ENCODE peak calls at places on chromosome 17, in four cellular contexts. K, Y, C and Q are unnamed samples.

GRCh38 chr17:79533116-79533515 is 77.7 kb downstream of the RBFOX3 start:
- DNase-seq in K (no peak), Y (no peak), C (no peak), Q (no peak)

GRCh38 chr17:75834279-75834920 is 9.8 kb downstream of the UNC13D start:
- DNase-seq in K (no peak), Y (no peak), C (no peak), Q (no peak)

GRCh38 chr17:74201250-74201649 is 2.2 kb upstream of the RPL38 start:
- DNase-seq in K (no peak), Y (no peak), C (no peak), Q (no peak)

GRCh38 chr17:38464723-38465419 is 36.6 kb downstream of the ARHGAP23 start:
- DNase-seq in K (no peak), Y (peak), C (peak), Q (peak)

GRCh38 chr17:75273968-75274708 is 3.1 kb upstream of the MIF4GD start:
- DNase-seq in K (no peak), Y (no peak), C (no peak), Q (no peak)

GRCh38 chr17:55496094-55496881 is 15.0 kb downstream of the SMIM36 start:
- DNase-seq in K (no peak), Y (peak), C (no peak), Q (no peak)

GRCh38 chr17:65243838-65244237 is 106.7 kb downstream of the RGS9 start:
- DNase-seq in K (no peak), Y (no peak), C (no peak), Q (no peak)

GRCh38 chr17:10265100-10265810 is 66.8 kb upstream of the GAS7 start:
- DNase-seq in K (no peak), Y (peak), C (no peak), Q (peak)

GRCh38 chr17:48546924-48547838 is 2.3 kb upstream of the HOXB2 start:
- DNase-seq in K (no peak), Y (peak), C (no peak), Q (no peak)

GRCh38 chr17:73695035-73695738 is 50.9 kb upstream of the SDK2 start:
- DNase-seq in K (no peak), Y (no peak), C (no peak), Q (no peak)

GRCh38 chr17:47232465-47232864 is 21.2 kb upstream of the ITGB3 start:
- DNase-seq in K (no peak), Y (no peak), C (no peak), Q (no peak)

GRCh38 chr17:62064029-62064790 is 868 bp downstream of the MED13 start:
- DNase-seq in K (no peak), Y (no peak), C (peak), Q (no peak)

GRCh38 chr17:32558997-32559650 is 72.3 kb downstream of the CDK5R1 start:
- DNase-seq in K (no peak), Y (no peak), C (no peak), Q (no peak)

GRCh38 chr17:15398736-15399331 is 57.4 kb upstream of the TEKT3 start:
- DNase-seq in K (no peak), Y (peak), C (no peak), Q (no peak)

GRCh38 chr17:61335845-61336655 is 63.6 kb upstream of the TBX2 start:
- DNase-seq in K (no peak), Y (peak), C (peak), Q (no peak)

GRCh38 chr17:77409282-77410161 is 268.8 kb downstream of the SEC14L1 start:
- DNase-seq in K (no peak), Y (no peak), C (peak), Q (no peak)

GRCh38 chr17:382644-383533 is 30.3 kb upstream of the RPH3AL start:
- DNase-seq in K (no peak), Y (peak), C (peak), Q (no peak)

GRCh38 chr17:59476413-59476812 is 89.0 kb upstream of the DHX40 start:
- DNase-seq in K (no peak), Y (no peak), C (no peak), Q (no peak)

GRCh38 chr17:47966079-47966519 is 4.8 kb upstream of the CDK5RAP3 start:
- DNase-seq in K (no peak), Y (peak), C (peak), Q (no peak)

GRCh38 chr17:74126959-74127358 is 76.5 kb upstream of the RPL38 start:
- DNase-seq in K (no peak), Y (no peak), C (no peak), Q (no peak)

GRCh38 chr17:32763855-32764439 is 113.0 kb downstream of the MYO1D start:
- DNase-seq in K (no peak), Y (no peak), C (no peak), Q (no peak)

GRCh38 chr17:63946440-63947363 is 14.6 kb upstream of the CD79B start:
- DNase-seq in K (peak), Y (peak), C (peak), Q (no peak)
- TF ChIP-seq CTCF in K (peak), Y (peak), C (peak), Q (peak)

DNA sequence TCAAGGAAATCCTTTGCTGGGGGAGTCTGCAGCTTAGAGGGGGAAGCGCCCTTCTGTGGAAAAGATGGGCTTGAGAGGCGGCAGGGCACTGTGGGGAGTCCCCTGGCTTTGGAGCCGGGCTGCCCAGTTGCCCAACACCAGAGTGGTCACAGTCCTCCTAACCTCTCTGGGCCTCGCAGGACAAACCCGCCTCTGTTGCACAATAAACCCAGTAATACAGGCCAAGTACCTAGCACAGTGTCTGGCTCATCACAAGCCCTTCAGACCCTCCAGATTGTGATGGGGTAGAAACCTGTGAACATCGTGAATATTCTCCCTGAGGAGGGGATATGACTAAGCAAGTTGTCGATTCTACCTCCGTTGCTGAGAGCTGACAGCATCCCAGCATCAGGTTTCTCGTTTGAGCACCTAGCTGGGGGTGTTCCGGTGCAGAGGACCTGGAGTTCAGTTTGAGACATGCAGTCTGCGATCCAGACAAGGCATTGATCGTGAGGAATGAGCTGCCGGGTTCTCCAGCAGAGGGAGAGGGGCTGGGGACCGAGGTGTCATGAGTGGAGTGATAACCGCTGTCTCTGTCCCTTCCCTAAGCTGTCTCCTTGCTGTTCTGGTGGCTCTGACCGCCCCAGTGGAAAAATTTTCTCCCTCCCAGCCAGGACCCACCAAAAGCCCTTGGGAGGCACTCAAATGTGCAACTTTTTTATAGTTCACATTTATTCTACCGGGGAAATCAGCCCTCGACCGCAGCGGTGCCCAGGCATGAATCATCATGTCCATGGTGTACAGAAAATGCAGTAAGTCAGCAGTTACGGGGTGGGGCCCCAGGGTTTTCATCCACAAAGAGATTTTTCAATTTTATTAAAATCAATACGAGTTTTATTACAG is 161.9 kb downstream of the WSCD1 start:
- DNase-seq in K (no peak), Y (no peak), C (no peak), Q (no peak)
- TF ChIP-seq CTCF in K (no peak), Y (no peak), C (no peak), Q (no peak)

GRCh38 chr17:44736551-44737240 is 22.1 kb upstream of the ADAM11 start:
- DNase-seq in K (no peak), Y (no peak), C (no peak), Q (no peak)

GRCh38 chr17:44738214-44738906 is 20.4 kb upstream of the ADAM11 start:
- DNase-seq in K (no peak), Y (no peak), C (no peak), Q (no peak)

GRCh38 chr17:44734272-44734671 is 24.5 kb upstream of the ADAM11 start:
- DNase-seq in K (no peak), Y (no peak), C (no peak), Q (no peak)

DNA sequence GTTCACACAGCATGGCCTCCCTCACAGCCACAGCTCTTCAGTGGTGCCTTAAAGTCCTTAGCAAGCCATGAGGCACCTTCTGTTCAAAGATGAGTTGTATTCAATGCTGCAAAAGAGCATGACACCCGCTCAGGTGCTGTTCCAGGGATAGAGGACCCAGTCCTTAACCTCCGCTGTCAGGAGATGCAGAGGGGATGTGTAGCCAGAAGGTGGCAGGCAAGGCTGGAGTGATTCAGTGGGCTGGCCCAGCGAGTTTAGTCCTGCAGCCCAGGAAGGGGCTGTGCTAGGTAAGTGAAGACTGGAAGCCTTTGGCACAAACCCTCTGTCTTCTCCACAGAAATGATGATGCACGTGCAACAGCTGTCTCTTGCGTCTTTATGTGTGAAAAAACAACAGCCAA is 25.0 kb upstream of the ADAM11 start:
- DNase-seq in K (no peak), Y (peak), C (no peak), Q (no peak)
- TF ChIP-seq CTCF in K (no peak), Y (peak), C (no peak), Q (peak)

GRCh38 chr17:82844796-82845162 is 5.0 kb upstream of the ZNF750 start:
- DNase-seq in K (no peak), Y (no peak), C (no peak), Q (no peak)
- TF ChIP-seq CTCF in K (no peak), Y (no peak), C (no peak), Q (no peak)

GRCh38 chr17:42457107-42457787 is 1.4 kb upstream of the ATP6V0A1 start:
- DNase-seq in K (no peak), Y (no peak), C (no peak), Q (no peak)

GRCh38 chr17:42460371-42460770 is 1.7 kb downstream of the ATP6V0A1 start:
- DNase-seq in K (no peak), Y (no peak), C (no peak), Q (no peak)

GRCh38 chr17:42459983-42460300 is 1.3 kb downstream of the ATP6V0A1 start:
- DNase-seq in K (no peak), Y (peak), C (no peak), Q (peak)

GRCh38 chr17:42458497-42459255 is at the start of gene ATP6V0A1:
- DNase-seq in K (peak), Y (peak), C (peak), Q (peak)

DNA sequence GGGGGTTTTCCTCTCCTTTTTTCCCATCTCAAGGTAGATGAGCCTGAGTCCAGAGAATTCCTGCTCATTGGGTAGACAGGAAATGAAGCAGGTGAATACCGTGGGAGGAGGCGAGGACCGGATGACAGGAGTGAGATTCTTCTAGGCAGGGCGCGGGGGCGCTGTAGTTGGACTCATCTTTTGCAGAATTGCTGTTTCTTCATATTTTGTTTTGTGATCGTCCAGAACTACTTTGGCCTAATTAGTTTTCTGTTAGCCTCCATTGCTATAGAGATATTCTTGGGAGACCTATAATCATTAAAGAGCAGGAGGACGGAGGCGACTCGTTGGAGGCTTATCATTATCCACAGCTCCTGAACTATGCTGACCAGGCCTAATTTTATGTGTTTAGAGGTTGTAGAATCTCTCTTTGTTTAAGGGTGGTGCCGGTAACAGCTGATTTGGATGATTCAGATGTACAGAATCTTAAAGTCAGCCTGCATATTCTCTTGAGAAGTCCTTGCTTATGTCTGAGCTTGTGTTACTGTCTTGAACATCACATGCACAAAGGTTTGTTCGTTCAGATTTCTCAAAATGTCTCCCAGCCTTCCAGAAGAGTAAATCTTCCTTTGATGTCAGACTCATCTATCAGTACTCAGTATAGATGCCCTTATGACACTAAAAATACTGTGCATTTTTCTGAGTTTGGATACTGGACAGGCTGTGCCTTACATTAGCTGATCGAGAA is 741 bp downstream of the ATP6V0A1 start:
- DNase-seq in K (no peak), Y (peak), C (peak), Q (no peak)
- TF ChIP-seq CTCF in K (peak), Y (peak), C (no peak), Q (peak)

DNA sequence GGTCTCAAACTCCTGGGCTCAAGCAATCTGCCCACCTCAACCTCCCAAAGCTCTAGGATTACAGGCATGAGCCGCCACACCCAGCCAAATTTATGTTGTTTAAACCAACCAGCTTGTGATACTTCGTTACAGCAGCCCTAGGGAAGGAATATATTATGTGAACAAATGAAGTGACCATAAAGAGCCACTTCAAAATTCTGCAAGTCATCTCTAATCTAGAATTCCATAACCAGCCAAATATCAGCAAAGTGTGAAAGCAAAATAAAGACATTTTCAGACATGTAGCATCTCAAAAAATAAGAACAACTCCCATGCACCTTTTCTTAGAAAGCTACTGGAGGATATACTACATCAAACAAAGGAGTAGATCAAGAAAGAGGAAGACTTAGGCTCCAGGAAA is 36.0 kb downstream of the AIPL1 start:
- DNase-seq in K (no peak), Y (no peak), C (no peak), Q (no peak)
- TF ChIP-seq CTCF in K (no peak), Y (no peak), C (no peak), Q (no peak)

DNA sequence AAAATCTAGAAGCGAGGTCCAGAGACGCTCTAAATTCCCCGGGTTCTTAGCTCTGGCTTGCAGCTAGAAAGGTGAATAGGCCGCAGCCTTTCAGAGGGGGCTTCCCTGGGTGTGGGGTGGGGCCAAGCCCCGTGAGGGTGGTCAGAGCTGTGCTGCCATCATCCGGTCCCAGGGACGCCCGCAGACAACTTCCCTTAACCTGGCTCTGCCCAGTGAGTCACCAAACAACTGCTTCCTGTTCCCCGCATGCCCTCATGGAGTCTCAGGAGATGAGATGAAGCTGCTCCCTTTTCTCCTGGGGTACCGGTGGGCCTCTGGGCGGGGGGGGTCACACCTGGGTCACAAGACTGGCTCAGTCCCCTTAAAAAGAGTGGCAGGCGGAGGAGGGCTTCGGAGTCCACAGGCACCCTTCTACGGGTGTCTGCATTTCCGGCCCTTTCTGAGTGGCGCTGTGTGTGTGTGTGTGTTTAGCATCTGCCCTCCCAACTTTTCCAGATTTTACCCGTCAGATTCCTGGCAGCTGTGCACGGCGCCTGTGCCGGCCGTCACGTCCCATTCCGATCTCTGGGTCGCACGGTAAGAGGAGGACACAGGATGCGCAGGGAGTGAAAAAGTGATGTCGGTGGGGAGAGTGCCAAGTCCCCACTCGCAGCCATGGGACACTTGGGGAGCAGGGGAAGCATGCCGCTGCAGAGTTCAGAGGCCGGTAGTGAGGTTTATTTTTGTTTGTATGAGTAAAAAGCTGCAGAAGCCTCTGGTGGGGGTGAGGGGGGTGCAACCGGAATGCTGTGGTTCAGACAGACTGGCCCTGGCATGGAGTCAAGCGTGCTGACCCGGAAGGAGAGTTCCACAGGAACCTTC is 16.7 kb downstream of the HIC1 start:
- DNase-seq in K (no peak), Y (no peak), C (no peak), Q (no peak)
- TF ChIP-seq CTCF in K (no peak), Y (no peak), C (no peak), Q (no peak)

DNA sequence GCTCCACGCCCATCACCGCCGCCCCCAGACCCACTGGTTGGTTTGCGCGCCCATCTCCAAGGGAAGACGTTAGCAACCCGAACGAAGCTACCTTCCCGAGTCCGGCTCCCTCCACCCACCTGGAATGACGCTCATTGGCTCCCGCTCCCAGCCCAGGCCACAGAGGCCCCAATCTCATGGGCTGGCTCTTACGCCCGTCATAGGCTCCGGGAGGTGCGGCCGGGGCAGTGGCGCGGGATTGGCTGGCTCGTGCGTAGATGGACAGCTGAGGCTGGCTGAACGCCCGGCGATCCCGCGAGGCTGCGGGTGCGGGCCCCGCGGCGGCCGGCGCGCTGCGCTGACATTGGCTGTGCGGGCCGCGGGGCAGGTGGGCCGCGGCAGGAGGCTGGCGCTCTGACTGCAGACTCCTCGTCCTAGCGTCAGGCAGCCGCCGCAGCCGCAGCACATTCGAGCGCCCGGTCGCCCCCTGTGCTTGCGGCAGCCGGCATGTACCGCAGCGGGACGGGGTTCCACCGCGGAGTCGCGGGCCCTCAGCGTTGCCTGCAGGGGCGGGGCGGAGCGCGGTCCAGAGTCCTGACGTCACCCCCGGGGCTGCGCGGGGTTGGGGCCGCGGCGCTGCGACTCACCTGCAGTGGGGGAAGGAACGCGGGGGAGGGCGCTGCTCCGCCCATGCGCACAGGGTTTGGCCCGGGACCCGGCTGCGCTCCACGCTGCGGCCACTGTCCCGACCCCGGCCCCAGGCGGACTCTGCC is 453 bp upstream of the MYH10 start:
- DNase-seq in K (peak), Y (peak), C (peak), Q (peak)
- TF ChIP-seq CTCF in K (no peak), Y (peak), C (no peak), Q (no peak)

GRCh38 chr17:18182978-18183333 is 672 bp upstream of the ALKBH5 start:
- DNase-seq in K (peak), Y (peak), C (peak), Q (peak)
- TF ChIP-seq CTCF in K (no peak), Y (no peak), C (no peak), Q (no peak)

DNA sequence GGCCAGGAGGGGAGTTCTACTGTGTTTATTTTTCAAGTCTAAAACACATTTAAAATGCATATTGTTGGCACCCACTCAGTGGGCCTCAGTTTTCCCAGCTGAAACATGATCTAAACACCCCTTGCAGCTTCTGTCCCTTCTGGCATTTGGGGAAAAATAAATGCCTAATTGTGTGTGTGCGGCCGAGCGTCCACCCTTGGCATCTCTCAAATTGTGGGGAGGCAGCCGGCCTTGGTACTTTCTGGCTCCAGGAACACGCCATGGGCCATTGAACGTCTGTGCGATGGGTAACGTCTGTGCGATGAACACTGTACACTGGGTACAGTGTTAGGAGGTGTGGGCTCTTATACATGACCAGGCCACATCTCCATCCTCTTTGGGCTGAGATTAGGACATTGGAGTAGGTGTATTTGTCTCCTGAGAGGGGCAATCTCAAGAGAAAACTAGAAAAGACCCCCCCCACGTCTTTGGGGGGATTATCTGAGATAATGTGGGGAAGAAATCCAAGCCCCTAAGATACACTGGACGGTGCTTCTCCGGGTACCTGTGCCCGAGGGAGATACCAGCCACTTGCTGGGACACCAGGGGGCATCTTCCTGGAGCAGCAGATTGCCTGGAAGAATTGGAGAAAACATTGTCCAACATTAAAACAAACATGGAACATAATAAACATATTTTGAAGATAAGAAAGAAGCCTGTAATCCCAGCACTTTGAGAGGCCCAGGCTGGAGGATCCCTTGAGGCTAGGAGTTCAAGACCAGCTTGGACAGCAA is 54.9 kb downstream of the RAB11FIP4 start:
- DNase-seq in K (no peak), Y (no peak), C (no peak), Q (no peak)
- TF ChIP-seq CTCF in K (no peak), Y (no peak), C (no peak), Q (no peak)